ENCODE peak calls at places on chromosomes 7 and 10, in nine cellular contexts. R, Z, G, H, S, C, U, F and J are unnamed samples.

GRCh38 chr7:31466036-31466435 is 47.9 kb upstream of the ITPRID1 start:
- DNase-seq in S (no peak), R (no peak), C (no peak), Z (no peak), H (peak), G (no peak), U (no peak), F (no peak), J (no peak)

GRCh38 chr10:81073155-81073554 is 535.5 kb downstream of the SH2D4B start:
- DNase-seq in Z (no peak), C (no peak), H (no peak), S (no peak), U (no peak), G (no peak), R (no peak), F (no peak), J (no peak)

GRCh38 chr10:7984896-7985295 is 69.6 kb upstream of the GATA3 start:
- DNase-seq in R (no peak), S (no peak), H (no peak), U (no peak), Z (no peak), C (no peak), G (no peak), F (no peak), J (no peak)

GRCh38 chr7:49638166-49638565 is 135.3 kb upstream of the VWC2 start:
- DNase-seq in R (no peak), G (no peak), C (no peak), S (no peak), U (no peak), F (no peak), Z (no peak), H (no peak), J (no peak)

GRCh38 chr7:116188-116981 is 76.0 kb upstream of the FAM20C start:
- DNase-seq in U (no peak), G (no peak), R (no peak), H (no peak), C (no peak), Z (no peak), F (no peak), S (no peak), J (no peak)

GRCh38 chr10:98321203-98321780 is 53.3 kb upstream of the LOXL4 start:
- DNase-seq in G (no peak), R (no peak), C (no peak), S (no peak), F (no peak), H (no peak), U (no peak), Z (no peak), J (no peak)

GRCh38 chr7:91034459-91035368 is 229.5 kb upstream of the FZD1 start:
- DNase-seq in H (peak), R (peak), F (peak), Z (peak), S (peak), G (peak), U (peak), C (peak), J (no peak)

GRCh38 chr10:17075510-17075909 is 54.1 kb downstream of the CUBN start:
- DNase-seq in U (peak), Z (no peak), F (peak), H (peak), C (no peak), G (peak), R (peak), S (no peak), J (no peak)

GRCh38 chr7:116683786-116684185 is 11.8 kb downstream of the MET start:
- DNase-seq in G (no peak), S (no peak), U (no peak), C (no peak), F (no peak), Z (no peak), R (no peak), H (no peak), J (no peak)

GRCh38 chr7:135665072-135665471 is 2.8 kb downstream of the STMP1 start:
- DNase-seq in G (no peak), H (no peak), U (no peak), F (no peak), R (no peak), S (no peak), Z (no peak), C (no peak), J (no peak)

GRCh38 chr10:101310528-101311439 is 43.2 kb upstream of the BTRC start:
- DNase-seq in H (no peak), R (no peak), G (no peak), F (no peak), C (no peak), Z (no peak), U (no peak), S (peak), J (no peak)

GRCh38 chr10:69891057-69891617 is 89.4 kb downstream of the COL13A1 start:
- DNase-seq in F (no peak), C (peak), R (no peak), G (no peak), Z (no peak), S (no peak), U (no peak), H (no peak), J (no peak)

GRCh38 chr7:45071528-45071927 is 17.2 kb downstream of the NACAD start:
- DNase-seq in R (no peak), H (no peak), S (no peak), Z (no peak), G (no peak), F (no peak), U (no peak), C (peak), J (no peak)

GRCh38 chr7:106059556-106059955 is 52.6 kb downstream of the SYPL1 start:
- DNase-seq in F (no peak), R (no peak), G (no peak), C (no peak), H (peak), Z (no peak), U (no peak), S (no peak), J (no peak)

GRCh38 chr7:85621286-85621685 is 434.4 kb upstream of the SEMA3D start:
- DNase-seq in R (no peak), F (no peak), S (no peak), Z (no peak), C (no peak), G (no peak), U (no peak), H (no peak), J (no peak)

GRCh38 chr7:139734395-139734794 is 43.4 kb downstream of the HIPK2 start:
- DNase-seq in H (peak), C (peak), S (no peak), Z (no peak), F (peak), G (peak), R (peak), U (peak), J (no peak)

GRCh38 chr10:11863353-11864105 is 40.4 kb downstream of the PROSER2 start:
- DNase-seq in H (no peak), F (no peak), S (no peak), R (no peak), G (no peak), U (no peak), C (peak), Z (no peak), J (no peak)

GRCh38 chr10:43259981-43260761 is 6.7 kb downstream of the RASGEF1A start:
- DNase-seq in H (no peak), G (no peak), S (peak), R (no peak), C (peak), Z (no peak), F (no peak), U (no peak), J (peak)

GRCh38 chr7:118590107-118590506 is 365.6 kb downstream of the ANKRD7 start:
- DNase-seq in S (no peak), R (peak), G (no peak), Z (no peak), U (no peak), F (no peak), C (no peak), H (peak), J (no peak)

GRCh38 chr7:25862254-25862992 is 289.6 kb upstream of the NFE2L3 start:
- DNase-seq in H (peak), C (peak), S (peak), R (peak), G (peak), F (peak), U (peak), Z (peak), J (peak)

GRCh38 chr7:75722381-75722780 is 16.4 kb downstream of the HIP1 start:
- DNase-seq in R (no peak), G (no peak), H (no peak), C (no peak), F (no peak), Z (no peak), S (no peak), U (no peak), J (no peak)

GRCh38 chr10:95661818-95662217 is 5.3 kb upstream of the ALDH18A1 start:
- DNase-seq in F (no peak), C (no peak), Z (no peak), R (peak), H (no peak), G (no peak), S (no peak), U (no peak), J (no peak)

GRCh38 chr10:79050896-79051555 is 17.7 kb upstream of the ZMIZ1 start:
- DNase-seq in Z (peak), H (peak), G (no peak), F (no peak), C (peak), S (no peak), U (peak), R (no peak), J (no peak)

GRCh38 chr10:63516207-63516606 is 5.0 kb upstream of the REEP3 start:
- DNase-seq in Z (no peak), U (no peak), F (no peak), H (no peak), R (no peak), C (no peak), S (no peak), G (no peak), J (no peak)

GRCh38 chr7:73833251-73833919 is 2.6 kb downstream of the CLDN4 start:
- DNase-seq in U (no peak), F (no peak), H (no peak), G (no peak), S (no peak), C (peak), Z (peak), R (no peak), J (no peak)

GRCh38 chr10:101219137-101219945 is 9.9 kb downstream of the LBX1 start:
- DNase-seq in G (no peak), R (no peak), F (no peak), Z (no peak), S (no peak), H (no peak), U (no peak), C (no peak), J (no peak)

DNA sequence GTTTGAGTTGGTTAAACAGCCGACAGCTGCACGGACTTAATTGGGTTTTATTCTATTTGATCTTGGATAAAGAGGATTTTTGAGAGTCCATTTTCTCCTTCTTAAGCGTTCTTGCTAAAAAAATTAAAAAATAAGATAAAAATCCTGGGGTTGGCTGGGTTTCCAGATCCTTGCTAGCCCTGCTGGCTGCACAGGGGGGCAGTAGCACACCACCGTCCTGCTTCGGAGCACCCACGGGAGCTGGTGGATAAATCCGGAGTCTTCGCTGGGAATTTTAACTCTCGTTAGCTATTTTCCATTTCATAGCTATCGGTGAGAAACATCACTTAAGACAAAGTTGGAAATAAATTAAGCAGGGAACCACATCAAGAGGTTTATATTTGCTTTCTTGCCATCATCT is 792.1 kb downstream of the TYW1 start:
- DNase-seq in C (no peak), U (no peak), Z (no peak), S (peak), H (no peak), R (no peak), G (no peak), F (no peak), J (no peak)
- TF ChIP-seq CTCF in C (no peak), U (no peak), Z (no peak), S (peak), H (no peak), R (no peak), G (peak), F (no peak), J (no peak)

DNA sequence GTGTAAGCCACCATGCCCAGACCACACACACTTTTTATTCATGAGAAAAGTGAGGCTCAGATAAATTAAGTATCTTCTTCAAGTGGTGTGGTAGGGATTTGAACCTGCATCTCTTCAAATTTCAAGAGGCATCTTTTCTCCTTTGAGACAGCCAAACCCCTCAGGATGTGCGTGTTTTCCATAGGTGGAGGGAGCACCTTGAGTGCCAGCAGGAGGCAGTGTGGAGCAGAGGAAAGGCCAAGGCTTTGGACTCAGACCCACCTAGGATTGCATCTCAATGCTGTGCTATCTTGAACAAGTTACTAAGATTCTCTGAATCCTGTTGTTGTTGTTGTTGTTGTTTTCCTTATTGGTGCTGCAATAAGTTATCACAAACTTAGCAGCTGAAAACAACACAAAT is 40.2 kb upstream of the MYL10 start:
- DNase-seq in H (no peak), S (no peak), G (no peak), U (no peak), Z (no peak), C (no peak), F (no peak), R (no peak), J (no peak)
- TF ChIP-seq CTCF in H (peak), S (peak), G (peak), U (no peak), Z (no peak), C (no peak), F (peak), R (peak), J (no peak)

DNA sequence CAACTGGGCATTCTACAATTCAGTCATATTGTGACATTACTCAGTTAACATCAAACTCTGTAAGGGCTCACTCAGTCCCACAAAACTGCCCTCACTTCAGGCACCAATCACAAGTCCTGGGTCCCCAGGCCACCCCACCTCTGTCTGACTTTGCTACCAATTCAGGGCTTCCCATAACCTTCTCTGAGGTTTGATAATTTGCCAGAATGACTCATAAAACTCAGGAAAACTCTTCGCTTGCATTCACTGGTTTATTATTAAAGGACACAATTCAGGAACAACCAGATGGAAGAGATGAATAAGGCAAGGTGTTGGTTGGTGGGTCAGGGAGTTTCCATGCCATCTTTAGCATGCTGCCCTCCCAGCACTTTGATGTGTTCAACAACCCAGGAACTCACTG is 41.3 kb downstream of the AVL9 start:
- DNase-seq in F (no peak), R (peak), C (no peak), Z (no peak), G (peak), U (no peak), S (no peak), H (peak), J (no peak)
- TF ChIP-seq CTCF in F (no peak), R (no peak), C (no peak), Z (no peak), G (no peak), U (no peak), S (no peak), H (no peak), J (no peak)

DNA sequence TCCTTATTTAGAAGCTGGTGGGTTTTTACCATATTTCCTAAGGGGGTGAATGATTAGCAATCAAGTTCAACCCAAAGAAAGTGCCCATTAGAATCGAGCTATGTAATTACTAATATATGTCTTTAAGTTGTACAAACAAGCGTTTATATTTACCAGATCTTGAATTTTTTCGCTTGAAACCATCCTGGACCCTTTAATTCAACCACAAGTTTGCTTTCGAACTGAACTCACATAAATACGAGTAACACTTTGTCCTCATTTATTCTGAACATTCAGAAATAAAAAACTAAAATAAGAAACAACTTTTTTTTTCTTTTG is 1.5 kb downstream of the SRI start:
- DNase-seq in F (no peak), C (no peak), S (no peak), G (no peak), H (no peak), Z (no peak), U (no peak), R (no peak), J (no peak)
- TF ChIP-seq CTCF in F (no peak), C (no peak), S (no peak), G (no peak), H (no peak), Z (no peak), U (no peak), R (no peak), J (no peak)

GRCh38 chr7:151704284-151704968 is 172.5 kb downstream of the PRKAG2 start:
- DNase-seq in R (no peak), G (no peak), H (no peak), Z (no peak), F (no peak), C (no peak), S (peak), U (no peak), J (no peak)

GRCh38 chr7:151706568-151707469 is 170.1 kb downstream of the PRKAG2 start:
- DNase-seq in H (no peak), R (no peak), U (no peak), Z (no peak), C (no peak), S (no peak), G (no peak), F (no peak), J (no peak)

GRCh38 chr7:151704969-151705743 is 171.8 kb downstream of the PRKAG2 start:
- DNase-seq in Z (no peak), H (no peak), G (no peak), S (peak), R (no peak), C (no peak), U (no peak), F (no peak), J (no peak)

GRCh38 chr7:151707757-151708156 is 169.2 kb downstream of the PRKAG2 start:
- DNase-seq in G (no peak), S (no peak), Z (no peak), C (no peak), R (no peak), U (no peak), F (no peak), H (no peak), J (no peak)

GRCh38 chr7:151705744-151706567 is 171.0 kb downstream of the PRKAG2 start:
- DNase-seq in C (peak), H (peak), S (peak), F (no peak), Z (peak), G (no peak), U (no peak), R (no peak), J (no peak)
- TF ChIP-seq CTCF in C (no peak), H (peak), S (peak), F (peak), Z (peak), G (peak), U (peak), R (peak), J (no peak)

GRCh38 chr10:113474756-113475155 is 78.1 kb upstream of the HABP2 start:
- DNase-seq in S (no peak), U (no peak), H (no peak), G (no peak), Z (no peak), F (no peak), R (no peak), C (no peak), J (no peak)

GRCh38 chr10:113476191-113476590 is 76.7 kb upstream of the HABP2 start:
- DNase-seq in U (no peak), G (no peak), R (no peak), F (no peak), H (no peak), S (no peak), Z (no peak), C (no peak), J (no peak)

GRCh38 chr10:113473851-113474250 is 79.0 kb upstream of the HABP2 start:
- DNase-seq in G (peak), C (no peak), R (no peak), Z (no peak), S (no peak), U (no peak), F (peak), H (no peak), J (no peak)

GRCh38 chr10:113476673-113477072 is 76.2 kb upstream of the HABP2 start:
- DNase-seq in C (no peak), Z (no peak), R (no peak), G (no peak), U (no peak), H (no peak), S (no peak), F (no peak), J (no peak)

GRCh38 chr10:113475381-113475807 is 77.5 kb upstream of the HABP2 start:
- DNase-seq in S (no peak), Z (no peak), G (peak), R (peak), F (peak), C (no peak), U (peak), H (peak), J (no peak)
- TF ChIP-seq CTCF in S (peak), Z (no peak), G (peak), R (no peak), F (peak), C (no peak), U (peak), H (peak), J (no peak)

GRCh38 chr10:131148270-131148669 is 163.3 kb downstream of the TCERG1L start:
- DNase-seq in Z (no peak), U (no peak), S (no peak), R (no peak), F (no peak), C (no peak), H (no peak), G (no peak), J (no peak)
- TF ChIP-seq CTCF in Z (no peak), U (no peak), S (no peak), R (no peak), F (no peak), C (no peak), H (no peak), G (no peak), J (no peak)

DNA sequence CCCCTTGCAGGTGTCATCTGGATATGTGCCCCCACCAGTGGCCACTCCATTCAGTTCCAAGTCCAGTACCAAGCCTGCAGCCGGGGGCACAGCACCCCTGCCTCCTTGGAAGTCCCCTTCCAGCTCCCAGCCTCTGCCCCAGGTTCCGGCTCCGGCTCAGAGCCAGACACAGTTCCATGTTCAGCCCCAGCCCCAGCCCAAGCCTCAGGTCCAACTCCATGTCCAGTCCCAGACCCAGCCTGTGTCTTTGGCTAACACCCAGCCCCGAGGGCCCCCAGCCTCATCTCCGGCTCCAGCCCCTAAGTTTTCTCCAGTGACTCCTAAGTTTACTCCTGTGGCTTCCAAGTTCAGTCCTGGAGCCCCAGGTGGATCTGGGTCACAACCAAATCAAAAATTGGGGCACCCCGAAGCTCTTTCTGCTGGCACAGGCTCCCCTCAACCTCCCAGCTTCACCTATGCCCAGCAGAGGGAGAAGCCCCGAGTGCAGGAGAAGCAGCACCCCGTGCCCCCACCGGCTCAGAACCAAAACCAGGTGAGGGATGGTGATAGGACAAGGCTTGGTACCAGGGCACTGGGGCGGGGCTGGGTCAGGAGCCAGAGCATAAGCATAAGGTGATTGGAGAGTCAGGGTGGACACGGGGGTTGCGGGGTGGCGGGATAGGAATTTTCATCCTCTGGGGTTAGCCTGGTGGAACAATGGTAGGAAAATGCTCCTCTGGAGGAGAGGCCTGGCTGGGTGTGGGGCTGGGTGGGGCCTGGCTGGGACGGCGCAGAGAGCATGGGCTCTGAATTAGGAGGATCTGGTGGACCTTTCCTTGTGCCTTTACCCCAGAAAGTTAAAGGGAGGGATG is 1.9 kb downstream of the ZYX start:
- DNase-seq in S (no peak), F (no peak), Z (no peak), C (no peak), H (no peak), R (no peak), G (no peak), U (peak), J (no peak)
- TF ChIP-seq CTCF in S (no peak), F (no peak), Z (no peak), C (no peak), H (no peak), R (no peak), G (no peak), U (no peak), J (no peak)

GRCh38 chr10:119120875-119121274 is 17.0 kb downstream of the DENND10 start:
- DNase-seq in C (no peak), F (no peak), H (no peak), G (no peak), U (no peak), Z (no peak), S (no peak), R (no peak), J (no peak)
- TF ChIP-seq CTCF in C (no peak), F (no peak), H (no peak), G (no peak), U (no peak), Z (no peak), S (no peak), R (no peak), J (no peak)